ENCODE peak calls at places on chromosomes 13 and 19, in seven cellular contexts. Q, A, M, L, Z, U and P are unnamed samples.

GRCh38 chr13:42524487-42525034 is 49.4 kb upstream of the TNFSF11 start:
- DNase-seq in Q (no peak), A (no peak), M (no peak), L (no peak), Z (peak), U (no peak), P (no peak)

GRCh38 chr13:74191036-74191809 is 57.0 kb upstream of the KLF12 start:
- DNase-seq in Q (no peak), A (no peak), M (no peak), L (no peak), Z (no peak), U (no peak), P (peak)

GRCh38 chr13:38358703-38359102 is 9.1 kb downstream of the UFM1 start:
- DNase-seq in Q (no peak), A (no peak), M (no peak), L (no peak), Z (no peak), U (no peak), P (no peak)

GRCh38 chr13:67439365-67439764 is 209.2 kb upstream of the PCDH9 start:
- DNase-seq in Q (no peak), A (no peak), M (no peak), L (no peak), Z (no peak), U (no peak), P (no peak)

GRCh38 chr19:47494729-47495128 is 10.7 kb upstream of the KPTN start:
- DNase-seq in Q (no peak), A (no peak), M (no peak), L (no peak), Z (no peak), U (no peak), P (no peak)

GRCh38 chr13:109667754-109668360 is 118.5 kb downstream of the IRS2 start:
- DNase-seq in Q (no peak), A (no peak), M (no peak), L (no peak), Z (no peak), U (no peak), P (no peak)

GRCh38 chr13:41365636-41366035 is 54.6 kb downstream of the NAA16 start:
- DNase-seq in Q (no peak), A (no peak), M (no peak), L (no peak), Z (no peak), U (no peak), P (no peak)

GRCh38 chr19:54364775-54365257 is at the start of gene LAIR1:
- DNase-seq in Q (no peak), A (no peak), M (peak), L (peak), Z (peak), U (peak), P (peak)

GRCh38 chr19:55477905-55478304 is 1.5 kb downstream of the ZNF628 start:
- DNase-seq in Q (no peak), A (no peak), M (no peak), L (no peak), Z (no peak), U (no peak), P (no peak)

GRCh38 chr13:108322206-108322824 is 52.8 kb downstream of the TNFSF13B start:
- DNase-seq in Q (peak), A (no peak), M (no peak), L (peak), Z (peak), U (no peak), P (no peak)

GRCh38 chr13:29791997-29792775 is 58.2 kb downstream of the UBL3 start:
- DNase-seq in Q (no peak), A (no peak), M (no peak), L (no peak), Z (no peak), U (no peak), P (no peak)